ENCODE peak calls at places on chromosomes 6 and 20, in six cellular contexts. One of them, this sample, is unnamed.
A peak's percentile ranks its signal among the peaks of the same experiment; 100 is the strongest.

GRCh38 chr6:10472634-10473033 is 48.5 kb upstream of the GCNT2 start:
- DNase-seq in choroid plexus epithelial cell: no peak
- DNase-seq in HFF-Myc: no peak
- DNase-seq in AG09309: no peak
- DNase-seq in IMR-90: no peak
- DNase-seq in B cell: no peak
- DNase-seq in this sample: no peak

GRCh38 chr20:63036266-63036665 is 29.5 kb upstream of the BHLHE23 start:
- DNase-seq in AG09309: no peak
- DNase-seq in IMR-90: no peak
- DNase-seq in HFF-Myc: no peak
- DNase-seq in B cell: no peak
- DNase-seq in choroid plexus epithelial cell: no peak
- DNase-seq in this sample: no peak

GRCh38 chr6:26366504-26366903 is 1.5 kb downstream of the BTN3A2 start:
- DNase-seq in HFF-Myc: no peak
- DNase-seq in B cell: no peak
- DNase-seq in IMR-90: no peak
- DNase-seq in AG09309: no peak
- DNase-seq in choroid plexus epithelial cell: peak; percentile 42
- DNase-seq in this sample: no peak

GRCh38 chr20:52552181-52552872 is 360.7 kb upstream of the ZFP64 start:
- DNase-seq in choroid plexus epithelial cell: peak; percentile 2
- DNase-seq in IMR-90: peak; percentile 66
- DNase-seq in AG09309: peak; percentile 59
- DNase-seq in HFF-Myc: peak; percentile 27
- DNase-seq in B cell: no peak
- DNase-seq in this sample: peak; percentile 26

GRCh38 chr6:44660561-44661220 is 273.2 kb downstream of the CDC5L start:
- DNase-seq in HFF-Myc: peak; percentile 70
- DNase-seq in choroid plexus epithelial cell: peak; percentile 22
- DNase-seq in AG09309: peak; percentile 85
- DNase-seq in IMR-90: no peak
- DNase-seq in B cell: no peak
- DNase-seq in this sample: peak; percentile 83

GRCh38 chr6:13710552-13711383 is 867 bp downstream of the RANBP9 start:
- DNase-seq in IMR-90: no peak
- DNase-seq in B cell: peak; percentile 58
- DNase-seq in AG09309: no peak
- DNase-seq in HFF-Myc: no peak
- DNase-seq in choroid plexus epithelial cell: peak; percentile 27
- DNase-seq in this sample: no peak

GRCh38 chr20:10982692-10983091 is 308.9 kb upstream of the JAG1 start:
- DNase-seq in HFF-Myc: peak; percentile 30
- DNase-seq in choroid plexus epithelial cell: peak; percentile 95
- DNase-seq in AG09309: peak; percentile 64
- DNase-seq in B cell: no peak
- DNase-seq in IMR-90: peak; percentile 94
- DNase-seq in this sample: peak; percentile 46

GRCh38 chr20:237918-238317 is 10.9 kb downstream of the DEFB129 start:
- DNase-seq in choroid plexus epithelial cell: no peak
- DNase-seq in B cell: peak; percentile 17
- DNase-seq in IMR-90: no peak
- DNase-seq in AG09309: no peak
- DNase-seq in HFF-Myc: no peak
- DNase-seq in this sample: no peak

GRCh38 chr6:100475554-100476325 is 11.0 kb upstream of the SIM1 start:
- DNase-seq in choroid plexus epithelial cell: no peak
- DNase-seq in AG09309: no peak
- DNase-seq in IMR-90: peak; percentile 22
- DNase-seq in HFF-Myc: no peak
- DNase-seq in B cell: no peak
- DNase-seq in this sample: no peak

GRCh38 chr6:154595997-154596396 is 85.5 kb upstream of the CNKSR3 start:
- DNase-seq in AG09309: no peak
- DNase-seq in B cell: no peak
- DNase-seq in choroid plexus epithelial cell: no peak
- DNase-seq in HFF-Myc: no peak
- DNase-seq in IMR-90: no peak
- DNase-seq in this sample: no peak
- TF ChIP-seq CTCF in AG09309: no peak
- TF ChIP-seq CTCF in B cell: no peak
- TF ChIP-seq CTCF in choroid plexus epithelial cell: no peak
- TF ChIP-seq CTCF in HFF-Myc: no peak
- TF ChIP-seq CTCF in IMR-90: no peak
- TF ChIP-seq CTCF in this sample: no peak

GRCh38 chr6:136673571-136673970 is 118.7 kb downstream of the MAP3K5 start:
- DNase-seq in choroid plexus epithelial cell: no peak
- DNase-seq in HFF-Myc: no peak
- DNase-seq in B cell: no peak
- DNase-seq in AG09309: no peak
- DNase-seq in IMR-90: no peak
- DNase-seq in this sample: no peak
- TF ChIP-seq CTCF in choroid plexus epithelial cell: no peak
- TF ChIP-seq CTCF in HFF-Myc: no peak
- TF ChIP-seq CTCF in B cell: no peak
- TF ChIP-seq CTCF in AG09309: no peak
- TF ChIP-seq CTCF in IMR-90: no peak
- TF ChIP-seq CTCF in this sample: no peak

GRCh38 chr6:41032830-41033229 is 6.2 kb downstream of the UNC5CL start:
- DNase-seq in HFF-Myc: no peak
- DNase-seq in IMR-90: no peak
- DNase-seq in B cell: no peak
- DNase-seq in choroid plexus epithelial cell: no peak
- DNase-seq in AG09309: no peak
- DNase-seq in this sample: no peak

GRCh38 chr6:41025966-41026365 is 13.1 kb downstream of the UNC5CL start:
- DNase-seq in AG09309: no peak
- DNase-seq in choroid plexus epithelial cell: no peak
- DNase-seq in HFF-Myc: no peak
- DNase-seq in IMR-90: no peak
- DNase-seq in B cell: no peak
- DNase-seq in this sample: no peak

GRCh38 chr6:41028618-41029486 is 10.2 kb downstream of the UNC5CL start:
- DNase-seq in IMR-90: no peak
- DNase-seq in B cell: no peak
- DNase-seq in AG09309: no peak
- DNase-seq in HFF-Myc: no peak
- DNase-seq in choroid plexus epithelial cell: no peak
- DNase-seq in this sample: no peak

GRCh38 chr6:41027251-41027650 is 11.8 kb downstream of the UNC5CL start:
- DNase-seq in choroid plexus epithelial cell: no peak
- DNase-seq in B cell: no peak
- DNase-seq in HFF-Myc: no peak
- DNase-seq in AG09309: no peak
- DNase-seq in IMR-90: no peak
- DNase-seq in this sample: no peak

GRCh38 chr6:41027799-41028617 is 11.0 kb downstream of the UNC5CL start:
- DNase-seq in choroid plexus epithelial cell: peak; percentile 65
- DNase-seq in IMR-90: peak; percentile 44
- DNase-seq in AG09309: no peak
- DNase-seq in B cell: peak; percentile 85
- DNase-seq in HFF-Myc: peak; percentile 17
- DNase-seq in this sample: no peak
- TF ChIP-seq CTCF in choroid plexus epithelial cell: peak; percentile 66
- TF ChIP-seq CTCF in IMR-90: peak; percentile 98
- TF ChIP-seq CTCF in AG09309: peak; percentile 88
- TF ChIP-seq CTCF in B cell: peak; percentile 100
- TF ChIP-seq CTCF in HFF-Myc: peak; percentile 96
- TF ChIP-seq CTCF in this sample: peak; percentile 87

DNA sequence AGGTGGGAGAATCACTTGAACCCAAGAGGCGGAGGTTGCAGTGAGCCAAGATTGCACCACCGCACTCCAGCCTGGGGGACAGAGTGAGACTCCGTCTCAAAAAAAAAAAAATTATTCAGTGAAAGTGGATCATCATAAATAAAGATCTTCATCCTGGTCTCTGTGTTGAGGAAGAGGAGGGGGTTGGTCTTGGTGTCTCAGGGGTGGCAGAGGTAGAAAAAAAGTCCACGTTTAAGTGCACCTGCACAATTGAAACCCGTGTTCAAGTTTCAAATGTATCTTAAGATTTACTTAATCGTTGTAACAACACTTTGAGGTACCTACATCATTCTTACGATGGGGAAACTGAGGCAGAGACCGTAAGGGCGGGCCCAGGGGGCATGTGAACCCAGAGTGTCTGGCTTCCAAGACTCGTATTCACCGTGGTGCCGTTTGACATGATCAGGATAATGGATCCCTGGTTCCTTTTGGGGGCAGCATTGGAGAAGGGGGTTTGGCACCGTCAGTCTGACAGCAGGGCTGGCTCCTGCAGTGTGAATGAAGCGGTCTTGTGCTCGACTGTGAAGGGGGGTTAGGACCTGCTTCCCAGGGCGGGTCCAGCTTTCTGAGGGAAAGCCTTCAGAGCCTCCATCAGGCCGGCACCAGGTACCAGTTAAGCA is 32.9 kb upstream of the ID1 start:
- DNase-seq in AG09309: no peak
- DNase-seq in IMR-90: no peak
- DNase-seq in choroid plexus epithelial cell: no peak
- DNase-seq in HFF-Myc: no peak
- DNase-seq in B cell: no peak
- DNase-seq in this sample: no peak
- TF ChIP-seq CTCF in AG09309: no peak
- TF ChIP-seq CTCF in IMR-90: no peak
- TF ChIP-seq CTCF in choroid plexus epithelial cell: no peak
- TF ChIP-seq CTCF in HFF-Myc: no peak
- TF ChIP-seq CTCF in B cell: no peak
- TF ChIP-seq CTCF in this sample: no peak

DNA sequence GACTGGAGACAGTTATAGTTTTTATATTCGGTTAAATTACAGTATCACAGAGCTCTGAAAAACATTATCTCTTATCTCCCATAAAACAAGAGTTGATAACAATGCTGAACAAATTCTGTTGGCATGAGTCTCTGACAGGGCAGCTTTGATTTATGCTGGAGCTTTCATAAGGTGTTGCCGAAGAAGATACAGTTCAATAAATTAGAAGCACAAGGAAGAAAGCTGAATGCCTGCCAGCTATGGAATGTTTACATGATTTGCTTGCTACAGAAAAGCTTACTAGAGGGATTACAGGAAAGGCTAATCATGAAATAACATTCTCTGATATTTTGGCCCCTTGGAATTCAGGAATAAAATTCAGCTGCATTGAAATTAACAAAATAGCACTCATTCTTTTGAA is 431.9 kb upstream of the GJE1 start:
- DNase-seq in choroid plexus epithelial cell: peak; percentile 14
- DNase-seq in B cell: no peak
- DNase-seq in IMR-90: peak; percentile 28
- DNase-seq in HFF-Myc: no peak
- DNase-seq in AG09309: no peak
- DNase-seq in this sample: no peak
- TF ChIP-seq CTCF in choroid plexus epithelial cell: no peak
- TF ChIP-seq CTCF in B cell: no peak
- TF ChIP-seq CTCF in IMR-90: no peak
- TF ChIP-seq CTCF in HFF-Myc: no peak
- TF ChIP-seq CTCF in AG09309: no peak
- TF ChIP-seq CTCF in this sample: no peak

This sample was measured in BJ.